ENCODE peak calls at places on chromosomes 5 and 9, in four cellular contexts. E is HEK293T, P is AML-193, J is substantia nigra. L is an unnamed sample.

GRCh38 chr9:97057651-97058050 is 18.7 kb upstream of the CTSV start:
- DNase-seq in E (no peak), P (no peak), J (no peak), L (no peak)

GRCh38 chr5:122291000-122291592 is 20.9 kb upstream of the SNCAIP start:
- DNase-seq in E (no peak), P (no peak), J (no peak), L (no peak)

GRCh38 chr9:131397100-131397790 is 3.4 kb downstream of the PRRC2B start:
- DNase-seq in E (no peak), P (no peak), J (no peak), L (no peak)

GRCh38 chr5:58156977-58157701 is 302.7 kb downstream of the PLK2 start:
- DNase-seq in E (no peak), P (no peak), J (no peak), L (no peak)

GRCh38 chr9:122091682-122092592 is 1.2 kb downstream of the TTLL11 start:
- DNase-seq in E (no peak), P (no peak), J (no peak), L (no peak)

GRCh38 chr9:113289091-113289490 is 13.6 kb downstream of the PRPF4 start:
- DNase-seq in E (no peak), P (no peak), J (no peak), L (no peak)

GRCh38 chr5:69415584-69415958 is 655 bp downstream of the MARVELD2 start:
- DNase-seq in E (peak), P (no peak), J (no peak), L (no peak)

GRCh38 chr5:82106806-82107205 is 135.0 kb downstream of the ATG10 start:
- DNase-seq in E (no peak), P (peak), J (no peak), L (no peak)

GRCh38 chr5:77797133-77797532 is 21.0 kb upstream of the TBCA start:
- DNase-seq in E (no peak), P (no peak), J (no peak), L (no peak)

GRCh38 chr5:93342563-93343061 is 238.4 kb downstream of the NR2F1-AS1 start:
- DNase-seq in E (no peak), P (no peak), J (no peak), L (no peak)

L was measured in GF-D8.